ENCODE peak calls at places on chromosomes 4 and X, in seven cellular contexts. Y, C, J, I, M, W and H are unnamed samples.

GRCh38 chrX:17590892-17591740 is 146.2 kb upstream of the SCML1 start:
- DNase-seq in I (no peak), J (peak), C (peak), M (peak), Y (peak), W (peak), H (peak)

GRCh38 chrX:150547511-150548115 is 20.8 kb upstream of the MTM1 start:
- DNase-seq in W (peak), M (peak), J (peak), I (no peak), C (no peak), Y (peak), H (peak)

GRCh38 chrX:53262918-53263394 is 18.4 kb downstream of the IQSEC2 start:
- DNase-seq in M (no peak), I (no peak), Y (no peak), J (no peak), W (no peak), C (peak), H (peak)

GRCh38 chr4:75769044-75769443 is 44.7 kb downstream of the USO1 start:
- DNase-seq in C (no peak), J (no peak), M (no peak), W (no peak), Y (no peak), I (no peak), H (no peak)

GRCh38 chr4:6087669-6088068 is 69.4 kb upstream of the C4orf50 start:
- DNase-seq in Y (no peak), C (peak), J (peak), W (no peak), M (peak), I (no peak), H (no peak)

GRCh38 chrX:97322401-97322800 is 438.7 kb downstream of the RPA4 start:
- DNase-seq in C (no peak), J (no peak), Y (no peak), W (no peak), M (no peak), I (no peak), H (no peak)

GRCh38 chr4:37434469-37434868 is 189.9 kb downstream of the NWD2 start:
- DNase-seq in M (peak), J (no peak), I (no peak), C (peak), Y (no peak), W (no peak), H (no peak)

GRCh38 chr4:120293341-120293740 is 226.7 kb upstream of the MAD2L1 start:
- DNase-seq in M (no peak), C (no peak), W (no peak), J (no peak), Y (no peak), I (no peak), H (no peak)

GRCh38 chr4:122632396-122633143 is 11.7 kb upstream of the IL21 start:
- DNase-seq in Y (no peak), W (no peak), C (no peak), J (no peak), M (no peak), I (no peak), H (no peak)

GRCh38 chrX:8815460-8816065 is 14.4 kb upstream of the FAM9A start:
- DNase-seq in J (peak), W (no peak), I (peak), C (peak), M (peak), Y (no peak), H (peak)

GRCh38 chr4:151418385-151418784 is 9.4 kb downstream of the FHIP1A start:
- DNase-seq in Y (no peak), J (no peak), M (no peak), C (peak), W (no peak), I (peak), H (peak)

GRCh38 chr4:140092094-140092820 is 61.7 kb downstream of the MAML3 start:
- DNase-seq in C (no peak), M (peak), W (peak), I (no peak), J (peak), Y (no peak), H (peak)

GRCh38 chr4:186144180-186144579 is 39.7 kb downstream of the FAM149A start:
- DNase-seq in I (no peak), W (no peak), J (no peak), C (no peak), M (peak), Y (no peak), H (peak)

GRCh38 chr4:25234390-25235367 is 846 bp downstream of the PI4K2B start:
- DNase-seq in M (peak), C (peak), Y (peak), I (peak), W (peak), J (peak), H (peak)

GRCh38 chr4:55742655-55743191 is 76.9 kb upstream of the EXOC1L start:
- DNase-seq in C (no peak), M (no peak), Y (no peak), W (no peak), I (no peak), J (no peak), H (no peak)

GRCh38 chr4:8906991-8907595 is 35.5 kb upstream of the HMX1 start:
- DNase-seq in C (no peak), I (no peak), J (no peak), W (no peak), M (no peak), Y (no peak), H (no peak)

GRCh38 chr4:28226962-28227361 is 1366.3 kb downstream of the STIM2 start:
- DNase-seq in C (no peak), J (no peak), Y (no peak), W (no peak), I (no peak), M (no peak), H (no peak)

GRCh38 chrX:154802838-154803410 is 2.4 kb downstream of the MPP1 start:
- DNase-seq in Y (no peak), C (no peak), I (no peak), M (no peak), W (no peak), J (no peak), H (no peak)

GRCh38 chr4:104128031-104128849 is 366.5 kb downstream of the CXXC4 start:
- DNase-seq in W (no peak), J (no peak), Y (no peak), C (no peak), M (no peak), I (no peak), H (no peak)

GRCh38 chr4:98506462-98507132 is 151.8 kb downstream of the TSPAN5 start:
- DNase-seq in I (no peak), Y (no peak), C (no peak), M (peak), W (no peak), J (no peak), H (no peak)

GRCh38 chr4:78551420-78552351 is at the start of gene ANXA3:
- DNase-seq in Y (peak), W (peak), C (no peak), M (peak), J (peak), I (no peak), H (peak)

GRCh38 chrX:120260369-120260768 is 9.8 kb downstream of the ZBTB33 start:
- DNase-seq in Y (no peak), W (no peak), I (no peak), M (no peak), J (no peak), C (no peak), H (no peak)

GRCh38 chr4:22071749-22072148 is 123.2 kb upstream of the KCNIP4 start:
- DNase-seq in W (no peak), Y (no peak), C (no peak), J (no peak), I (no peak), M (no peak), H (no peak)

GRCh38 chr4:7358100-7358735 is 76.5 kb downstream of the PSAPL1 start:
- DNase-seq in C (peak), W (no peak), J (peak), I (peak), Y (no peak), M (no peak), H (no peak)

GRCh38 chr4:8279321-8280157 is 10.0 kb downstream of the HTRA3 start:
- DNase-seq in C (no peak), W (no peak), M (no peak), I (no peak), Y (no peak), J (no peak), H (no peak)

GRCh38 chr4:20251061-20251795 is 477 bp upstream of the SLIT2 start:
- DNase-seq in W (no peak), J (no peak), C (no peak), M (no peak), Y (no peak), I (no peak), H (no peak)

GRCh38 chrX:20267924-20268701 is 1.4 kb upstream of the RPS6KA3 start:
- DNase-seq in M (peak), C (no peak), W (peak), J (peak), I (no peak), Y (peak), H (peak)

GRCh38 chr4:101232074-101232776 is 115.1 kb downstream of the PPP3CA start:
- DNase-seq in C (no peak), M (no peak), J (peak), Y (no peak), W (no peak), I (no peak), H (no peak)

GRCh38 chr4:91113130-91113706 is 986.0 kb downstream of the CCSER1 start:
- DNase-seq in M (peak), W (no peak), J (no peak), Y (no peak), C (peak), I (no peak), H (no peak)

GRCh38 chrX:31893525-31893924 is 821.7 kb upstream of the FTHL17 start:
- DNase-seq in W (no peak), Y (no peak), I (no peak), C (no peak), M (no peak), J (no peak), H (no peak)

GRCh38 chrX:103475381-103475780 is 43.9 kb downstream of the RAB40A start:
- DNase-seq in I (no peak), W (no peak), M (no peak), J (no peak), Y (no peak), C (no peak), H (no peak)

DNA sequence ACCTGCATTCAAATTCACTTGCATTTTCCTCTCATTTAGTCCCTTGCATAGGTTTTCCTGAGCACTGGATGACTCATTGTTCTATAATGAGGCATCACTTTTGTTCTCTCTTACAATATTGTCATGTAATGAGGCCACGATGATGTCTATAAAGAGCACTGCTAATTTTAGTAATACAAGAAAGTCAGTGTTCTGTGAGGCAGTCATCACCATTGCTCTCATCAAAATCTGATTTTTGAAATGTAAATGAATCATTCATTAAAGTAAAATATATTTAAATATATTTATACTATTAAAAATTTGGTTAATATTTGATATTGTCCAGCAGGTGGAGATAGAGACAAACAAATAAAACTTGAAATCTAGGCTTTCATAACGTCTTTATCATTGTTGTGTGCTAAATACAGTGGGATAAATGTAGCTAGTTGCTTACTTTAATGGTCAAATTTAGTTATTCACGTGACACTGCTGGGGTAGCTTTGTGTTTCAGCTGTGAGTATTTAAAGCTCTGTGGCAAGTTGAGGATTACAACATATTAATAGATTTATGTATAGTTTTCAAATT is 15.4 kb downstream of the HMGB2 start:
- DNase-seq in I (no peak), M (peak), J (no peak), W (no peak), Y (no peak), C (peak), H (no peak)
- TF ChIP-seq CTCF in I (no peak), M (no peak), J (peak), W (peak), Y (peak), C (peak), H (peak)

DNA sequence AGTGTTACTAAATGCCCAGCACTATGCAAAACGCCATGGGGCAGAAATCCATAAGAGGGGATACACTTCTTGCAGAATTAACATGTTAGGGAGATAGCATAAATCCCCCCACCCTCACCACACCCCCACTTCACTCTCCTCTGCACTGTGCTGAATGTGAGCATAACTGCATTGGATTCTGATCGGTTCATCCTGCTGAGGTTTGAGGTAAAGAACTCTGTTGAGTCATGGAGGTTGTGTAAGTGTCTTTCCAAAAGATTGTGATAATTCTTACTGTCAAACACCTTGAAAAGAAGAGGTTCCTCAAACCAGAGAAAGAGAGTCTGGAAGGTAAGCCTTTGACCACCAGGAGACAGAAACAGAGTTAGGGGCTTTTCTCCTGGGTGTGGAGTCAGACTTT is 43.6 kb downstream of the RBM47 start:
- DNase-seq in Y (no peak), C (no peak), J (no peak), I (no peak), M (no peak), W (no peak), H (no peak)
- TF ChIP-seq CTCF in Y (no peak), C (no peak), J (no peak), I (no peak), M (no peak), W (no peak), H (no peak)

GRCh38 chr4:172666711-172667368 is 501.8 kb upstream of the GALNT7 start:
- DNase-seq in C (no peak), J (no peak), Y (no peak), I (no peak), M (peak), W (no peak), H (no peak)
- TF ChIP-seq CTCF in C (no peak), J (no peak), Y (peak), I (no peak), M (peak), W (no peak), H (no peak)

DNA sequence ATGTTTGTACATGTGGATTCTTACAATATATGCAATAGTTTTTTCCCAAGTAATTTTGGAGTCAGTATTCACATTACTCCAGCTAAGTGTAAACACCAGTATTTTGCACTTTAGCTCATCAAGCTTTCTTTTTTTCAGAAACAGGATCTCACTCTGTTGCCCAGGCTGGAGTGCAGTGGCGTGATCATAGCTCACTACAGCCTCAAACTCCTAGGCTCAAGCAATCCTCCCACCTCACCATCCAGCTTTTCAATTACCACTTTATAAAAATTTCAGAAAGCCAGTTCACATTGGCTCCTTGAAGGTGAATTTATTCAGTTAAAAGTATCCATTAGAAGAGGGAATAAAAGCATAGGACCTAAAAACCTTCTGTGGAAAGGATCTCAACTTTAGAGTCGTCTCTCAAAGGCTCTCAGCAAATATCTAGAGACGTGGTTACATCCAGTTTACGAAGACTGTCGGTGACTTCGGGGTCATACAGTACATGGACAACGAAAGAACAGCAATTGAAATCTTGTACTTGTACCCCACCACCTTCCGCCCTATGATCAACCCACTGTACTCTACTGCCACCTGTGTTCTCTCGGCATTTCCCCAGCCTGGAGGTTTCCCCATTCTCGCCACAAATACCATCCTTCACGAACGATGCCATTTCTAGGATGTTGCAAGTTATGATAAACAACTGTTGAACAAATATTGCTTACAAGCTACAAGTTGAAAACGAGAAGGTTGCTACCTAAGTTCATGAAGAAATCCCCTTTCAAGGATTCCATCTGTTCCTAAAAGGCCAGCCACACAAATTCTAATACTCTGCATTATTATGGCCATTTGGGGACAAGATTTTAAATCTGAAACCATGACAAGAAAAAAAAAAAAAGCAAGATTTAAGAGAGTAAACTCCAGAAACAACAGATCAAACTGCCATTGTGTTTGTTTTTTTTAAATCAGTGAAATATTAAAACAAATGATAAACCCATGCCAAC is 1.8 kb downstream of the APBB2 start:
- DNase-seq in J (peak), W (no peak), C (no peak), Y (no peak), I (peak), M (peak), H (peak)
- TF ChIP-seq CTCF in J (peak), W (peak), C (no peak), Y (peak), I (peak), M (peak), H (peak)